ENCODE peak calls at places on chromosome 18, in nine cellular contexts. H, J, V, S, O, P, L, F and T are unnamed samples.

GRCh38 chr18:58661423-58661822 is 9.8 kb upstream of the MALT1 start:
- DNase-seq in S (no peak), P (no peak), J (no peak), L (peak), O (no peak), F (no peak), H (no peak), V (peak), T (no peak)

GRCh38 chr18:12721495-12722275 is 18.8 kb downstream of the PSMG2 start:
- DNase-seq in S (no peak), V (no peak), F (no peak), J (no peak), H (no peak), L (no peak), O (no peak), P (no peak), T (no peak)

GRCh38 chr18:5937086-5937485 is 41.8 kb upstream of the TMEM200C start:
- DNase-seq in V (no peak), H (no peak), J (no peak), O (no peak), P (no peak), F (no peak), L (no peak), S (no peak), T (no peak)

GRCh38 chr18:62690416-62690815 is 24.9 kb upstream of the PHLPP1 start:
- DNase-seq in J (no peak), F (no peak), O (peak), L (no peak), V (no peak), S (no peak), P (no peak), H (no peak), T (no peak)

GRCh38 chr18:33115476-33115875 is 325.0 kb downstream of the CCDC178 start:
- DNase-seq in P (no peak), F (no peak), V (no peak), O (no peak), H (no peak), L (no peak), S (no peak), J (no peak), T (peak)

GRCh38 chr18:42048150-42048549 is 93.1 kb downstream of the PIK3C3 start:
- DNase-seq in V (peak), F (no peak), S (no peak), P (no peak), H (no peak), J (no peak), L (peak), O (no peak), T (no peak)

GRCh38 chr18:38022247-38022646 is 456.6 kb upstream of the CELF4 start:
- DNase-seq in V (no peak), F (no peak), S (no peak), L (no peak), O (no peak), H (no peak), J (no peak), P (no peak), T (no peak)

GRCh38 chr18:79387615-79388014 is 8.1 kb upstream of the NFATC1 start:
- DNase-seq in O (no peak), F (no peak), L (no peak), V (no peak), J (no peak), P (no peak), S (no peak), H (no peak), T (peak)

GRCh38 chr18:30748541-30748940 is 294.0 kb downstream of the DSC3 start:
- DNase-seq in H (no peak), V (no peak), O (no peak), L (no peak), F (no peak), J (no peak), P (no peak), S (no peak), T (no peak)

GRCh38 chr18:27428716-27429475 is 243.8 kb upstream of the CHST9 start:
- DNase-seq in L (no peak), S (no peak), F (no peak), V (no peak), P (no peak), O (no peak), H (no peak), J (no peak), T (no peak)

GRCh38 chr18:23108496-23108895 is 26.8 kb upstream of the CABLES1 start:
- DNase-seq in H (no peak), L (no peak), S (no peak), F (no peak), P (no peak), O (no peak), V (no peak), J (no peak), T (no peak)

GRCh38 chr18:66124394-66124793 is 373.6 kb downstream of the CDH7 start:
- DNase-seq in L (no peak), F (no peak), P (no peak), O (no peak), J (no peak), S (no peak), V (peak), H (no peak), T (no peak)

GRCh38 chr18:32919799-32920198 is 147.0 kb upstream of the KLHL14 start:
- DNase-seq in P (no peak), S (no peak), O (no peak), F (no peak), L (no peak), V (peak), J (no peak), H (no peak), T (no peak)

GRCh38 chr18:48948112-48949050 is 2.4 kb downstream of the SMAD7 start:
- DNase-seq in V (peak), P (no peak), O (no peak), J (peak), L (peak), F (peak), S (no peak), H (no peak), T (peak)

GRCh38 chr18:63444567-63444966 is 22.3 kb upstream of the VPS4B start:
- DNase-seq in J (peak), F (no peak), L (peak), S (no peak), H (no peak), V (peak), O (no peak), P (no peak), T (no peak)

GRCh38 chr18:3595282-3596273 is 145.6 kb downstream of the TGIF1 start:
- DNase-seq in L (peak), V (peak), P (no peak), S (no peak), H (peak), O (no peak), J (peak), F (no peak), T (peak)

GRCh38 chr18:34595673-34596072 is 114.4 kb upstream of the DTNA start:
- DNase-seq in S (no peak), V (peak), P (no peak), J (no peak), O (no peak), F (no peak), L (peak), H (no peak), T (no peak)
- TF ChIP-seq CTCF in S (no peak), V (peak), P (peak), J (no peak), O (no peak), F (peak), L (peak), H (no peak), T (no peak)

GRCh38 chr18:906416-907170 is 1.9 kb downstream of the ADCYAP1 start:
- DNase-seq in L (no peak), P (no peak), F (no peak), S (no peak), H (no peak), O (no peak), J (no peak), V (no peak), T (no peak)
- H3K4me3 ChIP-seq in L (no peak), P (peak), F (no peak), S (peak), H (no peak), O (peak), J (no peak), V (no peak), T (no peak)

GRCh38 chr18:11305507-11305906 is 156.1 kb upstream of the PIEZO2 start:
- DNase-seq in V (no peak), S (no peak), J (no peak), H (no peak), P (no peak), O (no peak), L (no peak), F (no peak), T (no peak)

GRCh38 chr18:11310476-11311086 is 161.2 kb upstream of the PIEZO2 start:
- DNase-seq in O (no peak), L (peak), V (peak), P (peak), S (no peak), J (peak), F (no peak), H (no peak), T (peak)

GRCh38 chr18:11307716-11308115 is 158.3 kb upstream of the PIEZO2 start:
- DNase-seq in O (no peak), L (no peak), S (no peak), F (no peak), H (no peak), J (no peak), V (no peak), P (no peak), T (no peak)

GRCh38 chr18:11308499-11308898 is 159.1 kb upstream of the PIEZO2 start:
- DNase-seq in J (no peak), P (no peak), S (no peak), O (no peak), H (no peak), V (no peak), L (peak), F (no peak), T (no peak)

GRCh38 chr18:11309172-11309571 is 159.8 kb upstream of the PIEZO2 start:
- DNase-seq in V (no peak), H (no peak), F (no peak), P (no peak), S (no peak), L (no peak), O (no peak), J (no peak), T (no peak)
- TF ChIP-seq CTCF in V (no peak), H (peak), F (peak), P (no peak), S (no peak), L (peak), O (no peak), J (no peak), T (no peak)

DNA sequence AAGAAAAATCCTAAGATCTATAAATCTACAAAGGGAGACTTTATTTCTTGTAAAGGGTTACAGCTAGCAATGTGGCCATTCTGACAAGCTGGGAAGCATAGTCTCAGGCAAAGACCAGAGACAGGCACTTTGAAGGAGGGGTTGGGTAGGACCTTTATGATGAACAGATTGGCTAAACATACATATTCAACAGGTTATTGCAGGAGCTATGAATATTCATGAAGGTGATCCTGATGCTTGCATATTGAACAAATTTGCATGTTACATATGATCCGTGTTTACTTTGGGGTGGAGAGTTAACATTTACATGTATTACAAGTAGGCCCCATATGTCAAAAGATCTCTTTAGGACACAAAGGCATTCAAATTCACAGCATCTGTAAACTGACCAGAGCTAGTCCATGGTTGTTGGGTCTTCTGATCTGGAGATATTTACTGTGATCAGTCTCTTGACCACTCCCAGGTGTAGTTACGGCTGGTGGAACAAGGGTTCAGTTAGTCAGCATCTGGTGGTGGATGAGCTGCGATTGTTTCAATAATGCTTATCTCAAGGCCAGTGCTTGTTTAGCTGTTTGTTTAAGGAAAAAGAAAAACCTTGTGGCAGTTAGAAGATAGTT is 80.4 kb downstream of the PMAIP1 start:
- DNase-seq in V (no peak), J (no peak), P (no peak), L (no peak), F (no peak), S (no peak), O (no peak), H (no peak), T (no peak)
- H3K4me3 ChIP-seq in V (no peak), J (no peak), P (no peak), L (no peak), F (no peak), S (no peak), O (no peak), H (no peak), T (no peak)